ENCODE peak calls at places on chromosome 17, in six cellular contexts. One of them, this sample, is unnamed.

GRCh38 chr17:6589266-6589946 is 33.1 kb upstream of the PITPNM3 start:
- DNase-seq in upper lobe of right lung: no peak
- DNase-seq in iris pigment epithelial cell: no peak
- DNase-seq in HL-60: no peak
- DNase-seq in NCI-H446 treated with DMSO at 0.1 percent for 48 hours: no peak
- DNase-seq in NCI-H2171 treated with DMSO at 0.1 percent for 48 hours: no peak
- DNase-seq in this sample: no peak

GRCh38 chr17:59534583-59534982 is 30.8 kb upstream of the DHX40 start:
- DNase-seq in iris pigment epithelial cell: no peak
- DNase-seq in NCI-H446 treated with DMSO at 0.1 percent for 48 hours: no peak
- DNase-seq in HL-60: no peak
- DNase-seq in upper lobe of right lung: no peak
- DNase-seq in NCI-H2171 treated with DMSO at 0.1 percent for 48 hours: peak
- DNase-seq in this sample: no peak

GRCh38 chr17:12296120-12296727 is 275.5 kb downstream of the MAP2K4 start:
- DNase-seq in upper lobe of right lung: no peak
- DNase-seq in HL-60: no peak
- DNase-seq in NCI-H446 treated with DMSO at 0.1 percent for 48 hours: peak
- DNase-seq in iris pigment epithelial cell: no peak
- DNase-seq in NCI-H2171 treated with DMSO at 0.1 percent for 48 hours: peak
- DNase-seq in this sample: peak

GRCh38 chr17:75763269-75763607 is 1.8 kb downstream of the GALK1 start:
- DNase-seq in upper lobe of right lung: no peak
- DNase-seq in HL-60: no peak
- DNase-seq in NCI-H446 treated with DMSO at 0.1 percent for 48 hours: no peak
- DNase-seq in iris pigment epithelial cell: no peak
- DNase-seq in NCI-H2171 treated with DMSO at 0.1 percent for 48 hours: no peak
- DNase-seq in this sample: no peak

GRCh38 chr17:9195961-9196668 is 174.8 kb downstream of the NTN1 start:
- DNase-seq in HL-60: no peak
- DNase-seq in NCI-H2171 treated with DMSO at 0.1 percent for 48 hours: no peak
- DNase-seq in NCI-H446 treated with DMSO at 0.1 percent for 48 hours: no peak
- DNase-seq in upper lobe of right lung: no peak
- DNase-seq in iris pigment epithelial cell: no peak
- DNase-seq in this sample: no peak

GRCh38 chr17:15119928-15120327 is 145.2 kb downstream of the PMP22 start:
- DNase-seq in NCI-H446 treated with DMSO at 0.1 percent for 48 hours: no peak
- DNase-seq in iris pigment epithelial cell: peak
- DNase-seq in NCI-H2171 treated with DMSO at 0.1 percent for 48 hours: no peak
- DNase-seq in HL-60: no peak
- DNase-seq in upper lobe of right lung: no peak
- DNase-seq in this sample: no peak

GRCh38 chr17:41404024-41404651 is 6.7 kb upstream of the KRT31 start:
- DNase-seq in upper lobe of right lung: no peak
- DNase-seq in NCI-H446 treated with DMSO at 0.1 percent for 48 hours: no peak
- DNase-seq in HL-60: peak
- DNase-seq in NCI-H2171 treated with DMSO at 0.1 percent for 48 hours: no peak
- DNase-seq in iris pigment epithelial cell: peak
- DNase-seq in this sample: peak

GRCh38 chr17:43579570-43580140 is 33.5 kb upstream of the ETV4 start:
- DNase-seq in iris pigment epithelial cell: peak
- DNase-seq in HL-60: no peak
- DNase-seq in NCI-H446 treated with DMSO at 0.1 percent for 48 hours: no peak
- DNase-seq in NCI-H2171 treated with DMSO at 0.1 percent for 48 hours: no peak
- DNase-seq in upper lobe of right lung: no peak
- DNase-seq in this sample: peak

GRCh38 chr17:33504571-33504970 is 211.5 kb upstream of the ASIC2 start:
- DNase-seq in HL-60: no peak
- DNase-seq in upper lobe of right lung: no peak
- DNase-seq in iris pigment epithelial cell: no peak
- DNase-seq in NCI-H446 treated with DMSO at 0.1 percent for 48 hours: no peak
- DNase-seq in NCI-H2171 treated with DMSO at 0.1 percent for 48 hours: no peak
- DNase-seq in this sample: no peak

GRCh38 chr17:27456681-27457404 is 595 bp downstream of the KSR1 start:
- DNase-seq in iris pigment epithelial cell: no peak
- DNase-seq in NCI-H446 treated with DMSO at 0.1 percent for 48 hours: no peak
- DNase-seq in HL-60: no peak
- DNase-seq in upper lobe of right lung: peak
- DNase-seq in NCI-H2171 treated with DMSO at 0.1 percent for 48 hours: no peak
- DNase-seq in this sample: no peak

GRCh38 chr17:57597531-57598453 is 147.3 kb downstream of the CCDC182 start:
- DNase-seq in upper lobe of right lung: peak
- DNase-seq in NCI-H446 treated with DMSO at 0.1 percent for 48 hours: peak
- DNase-seq in HL-60: peak
- DNase-seq in iris pigment epithelial cell: peak
- DNase-seq in NCI-H2171 treated with DMSO at 0.1 percent for 48 hours: peak
- DNase-seq in this sample: peak

GRCh38 chr17:63694229-63694973 is 5.5 kb downstream of the LIMD2 start:
- DNase-seq in upper lobe of right lung: no peak
- DNase-seq in NCI-H2171 treated with DMSO at 0.1 percent for 48 hours: peak
- DNase-seq in NCI-H446 treated with DMSO at 0.1 percent for 48 hours: peak
- DNase-seq in iris pigment epithelial cell: no peak
- DNase-seq in HL-60: no peak
- DNase-seq in this sample: no peak

GRCh38 chr17:57256708-57257112 is 387 bp downstream of the MSI2 start:
- DNase-seq in iris pigment epithelial cell: peak
- DNase-seq in HL-60: no peak
- DNase-seq in NCI-H446 treated with DMSO at 0.1 percent for 48 hours: no peak
- DNase-seq in upper lobe of right lung: peak
- DNase-seq in NCI-H2171 treated with DMSO at 0.1 percent for 48 hours: peak
- DNase-seq in this sample: peak

GRCh38 chr17:55149485-55149884 is 115.3 kb upstream of the HLF start:
- DNase-seq in upper lobe of right lung: no peak
- DNase-seq in NCI-H2171 treated with DMSO at 0.1 percent for 48 hours: no peak
- DNase-seq in NCI-H446 treated with DMSO at 0.1 percent for 48 hours: no peak
- DNase-seq in iris pigment epithelial cell: no peak
- DNase-seq in HL-60: no peak
- DNase-seq in this sample: no peak

GRCh38 chr17:43406676-43407645 is 8.2 kb downstream of the ARL4D start:
- DNase-seq in NCI-H2171 treated with DMSO at 0.1 percent for 48 hours: peak
- DNase-seq in upper lobe of right lung: no peak
- DNase-seq in NCI-H446 treated with DMSO at 0.1 percent for 48 hours: no peak
- DNase-seq in iris pigment epithelial cell: peak
- DNase-seq in HL-60: no peak
- DNase-seq in this sample: peak

GRCh38 chr17:30323262-30323894 is 10.5 kb downstream of the TMIGD1 start:
- DNase-seq in NCI-H446 treated with DMSO at 0.1 percent for 48 hours: peak
- DNase-seq in upper lobe of right lung: no peak
- DNase-seq in NCI-H2171 treated with DMSO at 0.1 percent for 48 hours: peak
- DNase-seq in iris pigment epithelial cell: no peak
- DNase-seq in HL-60: peak
- DNase-seq in this sample: no peak

GRCh38 chr17:63911657-63912100 is 621 bp upstream of the CSHL1 start:
- DNase-seq in upper lobe of right lung: peak
- DNase-seq in NCI-H446 treated with DMSO at 0.1 percent for 48 hours: no peak
- DNase-seq in NCI-H2171 treated with DMSO at 0.1 percent for 48 hours: peak
- DNase-seq in HL-60: no peak
- DNase-seq in iris pigment epithelial cell: no peak
- DNase-seq in this sample: peak

GRCh38 chr17:39634384-39634871 is 2.5 kb upstream of the STARD3 start:
- DNase-seq in NCI-H2171 treated with DMSO at 0.1 percent for 48 hours: peak
- DNase-seq in HL-60: no peak
- DNase-seq in NCI-H446 treated with DMSO at 0.1 percent for 48 hours: no peak
- DNase-seq in upper lobe of right lung: no peak
- DNase-seq in iris pigment epithelial cell: peak
- DNase-seq in this sample: peak

GRCh38 chr17:76709077-76709950 is 1.5 kb downstream of the MXRA7 start:
- DNase-seq in HL-60: no peak
- DNase-seq in NCI-H446 treated with DMSO at 0.1 percent for 48 hours: peak
- DNase-seq in NCI-H2171 treated with DMSO at 0.1 percent for 48 hours: no peak
- DNase-seq in iris pigment epithelial cell: peak
- DNase-seq in upper lobe of right lung: peak
- DNase-seq in this sample: peak

GRCh38 chr17:5027921-5028320 is 7.3 kb downstream of the SLC52A1 start:
- DNase-seq in iris pigment epithelial cell: no peak
- DNase-seq in upper lobe of right lung: no peak
- DNase-seq in NCI-H2171 treated with DMSO at 0.1 percent for 48 hours: no peak
- DNase-seq in NCI-H446 treated with DMSO at 0.1 percent for 48 hours: no peak
- DNase-seq in HL-60: no peak
- DNase-seq in this sample: no peak

GRCh38 chr17:43779145-43780125 is 658 bp upstream of the DUSP3 start:
- DNase-seq in iris pigment epithelial cell: peak
- DNase-seq in HL-60: no peak
- DNase-seq in upper lobe of right lung: no peak
- DNase-seq in NCI-H2171 treated with DMSO at 0.1 percent for 48 hours: no peak
- DNase-seq in NCI-H446 treated with DMSO at 0.1 percent for 48 hours: no peak
- DNase-seq in this sample: no peak